ENCODE peak calls at places on chromosomes 13 and 19, in five cellular contexts. U, Q, T, Z and M are unnamed samples.

GRCh38 chr19:51441410-51442390 is 16.6 kb downstream of the SIGLEC8 start:
- DNase-seq in U (no peak), Q (peak; percentile 77), T (no peak), Z (no peak), M (peak; percentile 73)

GRCh38 chr13:103883698-103884097 is 817.5 kb upstream of the SLC10A2 start:
- DNase-seq in U (no peak), Q (no peak), T (no peak), Z (no peak), M (no peak)

GRCh38 chr13:26616126-26616525 is 58.6 kb downstream of the WASF3 start:
- DNase-seq in U (no peak), Q (no peak), T (no peak), Z (no peak), M (no peak)

GRCh38 chr13:99218545-99218944 is 17.9 kb downstream of the UBAC2 start:
- DNase-seq in U (peak; percentile 50), Q (no peak), T (no peak), Z (peak; percentile 75), M (no peak)

GRCh38 chr13:87123987-87124784 is 547.0 kb upstream of the SLITRK5 start:
- DNase-seq in U (no peak), Q (peak; percentile 99), T (no peak), Z (peak; percentile 15), M (peak; percentile 86)

GRCh38 chr19:41837981-41838708 is 6.3 kb downstream of the LYPD4 start:
- DNase-seq in U (no peak), Q (no peak), T (no peak), Z (no peak), M (no peak)

GRCh38 chr19:55454787-55455243 is 6.6 kb downstream of the ISOC2 start:
- DNase-seq in U (peak; percentile 71), Q (peak; percentile 25), T (peak; percentile 73), Z (peak; percentile 43), M (no peak)

GRCh38 chr19:2983351-2984195 is 6.2 kb downstream of the TLE6 start:
- DNase-seq in U (peak; percentile 67), Q (no peak), T (peak; percentile 97), Z (peak; percentile 75), M (no peak)

GRCh38 chr13:113022391-113023216 is 53.6 kb downstream of the MCF2L start:
- DNase-seq in U (no peak), Q (no peak), T (no peak), Z (peak; percentile 25), M (no peak)

GRCh38 chr19:13093407-13094284 is 9.0 kb downstream of the LYL1 start:
- DNase-seq in U (peak; percentile 85), Q (peak; percentile 75), T (peak; percentile 88), Z (peak; percentile 83), M (peak; percentile 47)

GRCh38 chr13:63625869-63626268 is 2210.2 kb upstream of the PCDH20 start:
- DNase-seq in U (no peak), Q (no peak), T (peak; percentile 52), Z (no peak), M (no peak)

GRCh38 chr13:48586591-48587103 is 53.8 kb upstream of the RCBTB2 start:
- DNase-seq in U (peak; percentile 60), Q (no peak), T (peak; percentile 28), Z (peak; percentile 51), M (no peak)

GRCh38 chr13:50914301-50914700 is 4.7 kb downstream of the RNASEH2B start:
- DNase-seq in U (no peak), Q (peak; percentile 40), T (no peak), Z (no peak), M (peak; percentile 5)

GRCh38 chr19:41853768-41854167 is 6.3 kb upstream of the RPS19 start:
- DNase-seq in U (no peak), Q (no peak), T (no peak), Z (no peak), M (no peak)

GRCh38 chr13:87042946-87043345 is 628.2 kb upstream of the SLITRK5 start:
- DNase-seq in U (no peak), Q (no peak), T (no peak), Z (no peak), M (no peak)

GRCh38 chr19:51926784-51927741 is at the start of gene ZNF613:
- DNase-seq in U (peak; percentile 89), Q (peak; percentile 95), T (peak; percentile 76), Z (peak; percentile 86), M (peak; percentile 82)

GRCh38 chr13:100102042-100102441 is 13.1 kb downstream of the PCCA start:
- DNase-seq in U (no peak), Q (no peak), T (no peak), Z (no peak), M (no peak)

GRCh38 chr19:1944916-1945561 is 4.1 kb downstream of the CSNK1G2 start:
- DNase-seq in U (no peak), Q (no peak), T (no peak), Z (no peak), M (no peak)

GRCh38 chr19:13220847-13221246 is 70.6 kb downstream of the IER2 start:
- DNase-seq in U (no peak), Q (no peak), T (no peak), Z (no peak), M (no peak)

GRCh38 chr13:32984857-32985626 is 31.2 kb upstream of the KL start:
- DNase-seq in U (no peak), Q (no peak), T (no peak), Z (no peak), M (no peak)

GRCh38 chr19:41564515-41565383 is 11.2 kb upstream of the CEACAM21 start:
- DNase-seq in U (no peak), Q (no peak), T (no peak), Z (no peak), M (no peak)

GRCh38 chr19:18478545-18479311 is 40.8 kb upstream of the ISYNA1 start:
- DNase-seq in U (peak; percentile 38), Q (peak; percentile 95), T (peak; percentile 51), Z (peak; percentile 71), M (peak; percentile 92)

GRCh38 chr19:19157808-19158207 is 12.3 kb downstream of the MEF2B start:
- DNase-seq in U (no peak), Q (no peak), T (no peak), Z (no peak), M (no peak)